ENCODE peak calls at places on chromosomes 16 and 17, in nine cellular contexts. One of them, this sample, is unnamed.

GRCh38 chr17:60971515-60972369 is 294.1 kb downstream of the BCAS3 start:
- DNase-seq in cardiac muscle cell: peak; percentile 72
- DNase-seq in heart right ventricle: peak; percentile 25
- DNase-seq in RWPE2: no peak
- DNase-seq in CD8-positive, alpha-beta T cell: no peak
- DNase-seq in left lung: no peak
- DNase-seq in tibial artery: no peak
- DNase-seq in adrenal gland: peak; percentile 23
- DNase-seq in IMR-90: peak; percentile 80
- DNase-seq in this sample: peak; percentile 40

GRCh38 chr16:71658771-71659170 is 32.8 kb downstream of the MARVELD3 start:
- DNase-seq in CD8-positive, alpha-beta T cell: no peak
- DNase-seq in cardiac muscle cell: no peak
- DNase-seq in left lung: no peak
- DNase-seq in IMR-90: no peak
- DNase-seq in heart right ventricle: no peak
- DNase-seq in adrenal gland: peak; percentile 22
- DNase-seq in RWPE2: no peak
- DNase-seq in tibial artery: no peak
- DNase-seq in this sample: no peak

GRCh38 chr16:23276821-23277220 is 25.3 kb upstream of the SCNN1B start:
- DNase-seq in cardiac muscle cell: no peak
- DNase-seq in CD8-positive, alpha-beta T cell: no peak
- DNase-seq in left lung: no peak
- DNase-seq in adrenal gland: no peak
- DNase-seq in IMR-90: no peak
- DNase-seq in heart right ventricle: no peak
- DNase-seq in tibial artery: no peak
- DNase-seq in RWPE2: no peak
- DNase-seq in this sample: no peak

GRCh38 chr17:40293363-40293762 is 5.7 kb downstream of the CDC6 start:
- DNase-seq in heart right ventricle: peak; percentile 75
- DNase-seq in tibial artery: peak; percentile 48
- DNase-seq in left lung: no peak
- DNase-seq in IMR-90: no peak
- DNase-seq in adrenal gland: no peak
- DNase-seq in cardiac muscle cell: peak; percentile 42
- DNase-seq in CD8-positive, alpha-beta T cell: no peak
- DNase-seq in RWPE2: no peak
- DNase-seq in this sample: no peak

GRCh38 chr17:80892900-80893603 is 98.6 kb upstream of the CHMP6 start:
- DNase-seq in adrenal gland: peak; percentile 80
- DNase-seq in tibial artery: no peak
- DNase-seq in heart right ventricle: no peak
- DNase-seq in CD8-positive, alpha-beta T cell: no peak
- DNase-seq in cardiac muscle cell: peak; percentile 51
- DNase-seq in RWPE2: peak; percentile 93
- DNase-seq in IMR-90: peak; percentile 79
- DNase-seq in left lung: no peak
- DNase-seq in this sample: no peak

GRCh38 chr16:9966569-9967157 is 215.6 kb downstream of the GRIN2A start:
- DNase-seq in tibial artery: no peak
- DNase-seq in left lung: no peak
- DNase-seq in heart right ventricle: no peak
- DNase-seq in cardiac muscle cell: no peak
- DNase-seq in RWPE2: no peak
- DNase-seq in adrenal gland: no peak
- DNase-seq in IMR-90: no peak
- DNase-seq in CD8-positive, alpha-beta T cell: no peak
- DNase-seq in this sample: no peak

GRCh38 chr17:77907497-77908120 is 50.9 kb upstream of the TNRC6C start:
- DNase-seq in adrenal gland: no peak
- DNase-seq in IMR-90: no peak
- DNase-seq in cardiac muscle cell: no peak
- DNase-seq in heart right ventricle: no peak
- DNase-seq in left lung: no peak
- DNase-seq in CD8-positive, alpha-beta T cell: no peak
- DNase-seq in tibial artery: no peak
- DNase-seq in RWPE2: peak; percentile 46
- DNase-seq in this sample: no peak

GRCh38 chr17:17156107-17156506 is 50.0 kb downstream of the PLD6 start:
- DNase-seq in IMR-90: peak; percentile 86
- DNase-seq in tibial artery: no peak
- DNase-seq in cardiac muscle cell: peak; percentile 68
- DNase-seq in CD8-positive, alpha-beta T cell: no peak
- DNase-seq in left lung: no peak
- DNase-seq in adrenal gland: no peak
- DNase-seq in heart right ventricle: no peak
- DNase-seq in RWPE2: no peak
- DNase-seq in this sample: no peak

GRCh38 chr16:4606354-4606753 is 8.3 kb downstream of the UBALD1 start:
- DNase-seq in CD8-positive, alpha-beta T cell: no peak
- DNase-seq in RWPE2: no peak
- DNase-seq in adrenal gland: no peak
- DNase-seq in IMR-90: no peak
- DNase-seq in cardiac muscle cell: no peak
- DNase-seq in heart right ventricle: no peak
- DNase-seq in left lung: no peak
- DNase-seq in tibial artery: no peak
- DNase-seq in this sample: no peak

GRCh38 chr16:1791943-1792812 is 1.3 kb downstream of the IGFALS start:
- DNase-seq in IMR-90: no peak
- DNase-seq in RWPE2: peak; percentile 71
- DNase-seq in CD8-positive, alpha-beta T cell: no peak
- DNase-seq in adrenal gland: peak; percentile 15
- DNase-seq in heart right ventricle: no peak
- DNase-seq in left lung: peak; percentile 25
- DNase-seq in tibial artery: no peak
- DNase-seq in cardiac muscle cell: no peak
- DNase-seq in this sample: no peak

GRCh38 chr17:48051706-48052486 is 3.7 kb downstream of the NFE2L1 start:
- DNase-seq in left lung: no peak
- DNase-seq in cardiac muscle cell: peak; percentile 99
- DNase-seq in IMR-90: peak; percentile 68
- DNase-seq in heart right ventricle: peak; percentile 92
- DNase-seq in adrenal gland: peak; percentile 76
- DNase-seq in CD8-positive, alpha-beta T cell: no peak
- DNase-seq in tibial artery: peak; percentile 81
- DNase-seq in RWPE2: no peak
- DNase-seq in this sample: peak; percentile 85

GRCh38 chr16:53737563-53737962 is 33.6 kb downstream of the FTO start:
- DNase-seq in tibial artery: no peak
- DNase-seq in cardiac muscle cell: no peak
- DNase-seq in IMR-90: no peak
- DNase-seq in left lung: no peak
- DNase-seq in RWPE2: no peak
- DNase-seq in CD8-positive, alpha-beta T cell: no peak
- DNase-seq in heart right ventricle: no peak
- DNase-seq in adrenal gland: no peak
- DNase-seq in this sample: no peak
- H3K4me1 ChIP-seq in tibial artery: no peaks in the 10 kb centered on the region
- H3K4me1 ChIP-seq in cardiac muscle cell: peaks cover 36% of the 10 kb centered on the region
- H3K4me1 ChIP-seq in IMR-90: peaks cover 4% of the 10 kb centered on the region
- H3K4me1 ChIP-seq in left lung: peaks cover 5% of the 10 kb centered on the region
- H3K4me1 ChIP-seq in RWPE2: peaks cover 11% of the 10 kb centered on the region
- H3K4me1 ChIP-seq in CD8-positive, alpha-beta T cell: no peaks in the 10 kb centered on the region
- H3K4me1 ChIP-seq in heart right ventricle: peaks cover 24% of the 10 kb centered on the region
- H3K4me1 ChIP-seq in adrenal gland: peaks cover 20% of the 10 kb centered on the region
- H3K4me1 ChIP-seq in this sample: peaks cover 8% of the 10 kb centered on the region

DNA sequence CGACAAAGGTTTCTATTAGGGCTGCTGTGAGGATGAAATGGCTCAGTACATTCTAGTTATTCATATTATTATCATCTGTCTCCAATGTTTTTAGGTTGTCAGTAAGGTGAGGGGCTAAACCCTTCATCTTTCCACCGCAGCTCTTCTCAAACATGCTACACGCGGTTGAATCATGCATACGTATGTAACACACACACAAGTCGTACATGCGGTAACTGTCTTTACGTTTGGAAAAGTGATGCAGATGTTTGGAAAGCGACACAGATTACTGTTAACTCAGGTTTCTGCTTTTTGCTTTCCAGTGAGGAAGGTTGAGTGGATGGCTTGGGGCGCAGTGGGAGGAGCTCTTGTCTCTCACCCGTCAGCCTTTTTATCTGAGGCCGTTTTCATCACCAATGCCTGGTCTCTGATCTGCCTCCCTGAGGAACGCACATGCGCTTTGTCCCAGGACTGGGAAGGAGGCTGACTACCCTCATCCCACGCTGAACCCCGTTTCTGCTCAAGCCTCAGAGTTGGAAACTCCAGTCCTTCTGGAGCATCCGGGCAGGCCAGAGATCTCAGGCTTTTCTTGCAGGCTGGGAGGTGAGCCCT is 3.2 kb upstream of the FOXL1 start:
- DNase-seq in tibial artery: no peak
- DNase-seq in cardiac muscle cell: no peak
- DNase-seq in heart right ventricle: no peak
- DNase-seq in left lung: no peak
- DNase-seq in RWPE2: no peak
- DNase-seq in CD8-positive, alpha-beta T cell: no peak
- DNase-seq in adrenal gland: no peak
- DNase-seq in IMR-90: no peak
- DNase-seq in this sample: no peak
- H3K4me3 ChIP-seq in tibial artery: peak overlapping the region; percentile 78
- H3K4me3 ChIP-seq in cardiac muscle cell: peak overlapping the region; percentile 39
- H3K4me3 ChIP-seq in heart right ventricle: no peak overlapping the region
- H3K4me3 ChIP-seq in left lung: no peak overlapping the region
- H3K4me3 ChIP-seq in RWPE2: no peak overlapping the region
- H3K4me3 ChIP-seq in CD8-positive, alpha-beta T cell: peak overlapping the region; percentile 27
- H3K4me3 ChIP-seq in adrenal gland: peak overlapping the region; percentile 31
- H3K4me3 ChIP-seq in IMR-90: no peak overlapping the region
- H3K4me3 ChIP-seq in this sample: no peak overlapping the region

GRCh38 chr17:68085751-68086445 is 50.4 kb downstream of the KPNA2 start:
- DNase-seq in tibial artery: no peak
- DNase-seq in RWPE2: no peak
- DNase-seq in CD8-positive, alpha-beta T cell: no peak
- DNase-seq in heart right ventricle: no peak
- DNase-seq in cardiac muscle cell: no peak
- DNase-seq in left lung: no peak
- DNase-seq in IMR-90: no peak
- DNase-seq in adrenal gland: no peak
- DNase-seq in this sample: peak; percentile 27
- H3K27me3 ChIP-seq in tibial artery: no peaks in the 10 kb centered on the region
- H3K27me3 ChIP-seq in RWPE2: no peaks in the 10 kb centered on the region
- H3K27me3 ChIP-seq in CD8-positive, alpha-beta T cell: no peaks in the 10 kb centered on the region
- H3K27me3 ChIP-seq in heart right ventricle: no peaks in the 10 kb centered on the region
- H3K27me3 ChIP-seq in cardiac muscle cell: no peaks in the 10 kb centered on the region
- H3K27me3 ChIP-seq in left lung: no peaks in the 10 kb centered on the region
- H3K27me3 ChIP-seq in IMR-90: no peaks in the 10 kb centered on the region
- H3K27me3 ChIP-seq in adrenal gland: no peaks in the 10 kb centered on the region
- H3K27me3 ChIP-seq in this sample: no peaks in the 10 kb centered on the region

GRCh38 chr16:57997176-57997527 is 3.3 kb downstream of the ZNF319 start:
- DNase-seq in left lung: no peak
- DNase-seq in adrenal gland: no peak
- DNase-seq in CD8-positive, alpha-beta T cell: no peak
- DNase-seq in heart right ventricle: no peak
- DNase-seq in cardiac muscle cell: no peak
- DNase-seq in RWPE2: no peak
- DNase-seq in tibial artery: no peak
- DNase-seq in IMR-90: no peak
- DNase-seq in this sample: no peak
- H3K4me1 ChIP-seq in left lung: peaks cover 71% of the 10 kb centered on the region
- H3K4me1 ChIP-seq in adrenal gland: peaks cover 20% of the 10 kb centered on the region
- H3K4me1 ChIP-seq in CD8-positive, alpha-beta T cell: peaks cover 65% of the 10 kb centered on the region
- H3K4me1 ChIP-seq in heart right ventricle: peaks cover 46% of the 10 kb centered on the region
- H3K4me1 ChIP-seq in cardiac muscle cell: peaks cover 16% of the 10 kb centered on the region
- H3K4me1 ChIP-seq in RWPE2: peaks cover 31% of the 10 kb centered on the region
- H3K4me1 ChIP-seq in tibial artery: no peaks in the 10 kb centered on the region
- H3K4me1 ChIP-seq in IMR-90: peaks cover 12% of the 10 kb centered on the region
- H3K4me1 ChIP-seq in this sample: peaks cover 54% of the 10 kb centered on the region